ENCODE peak calls at places on chromosome 1, in five cellular contexts. S is WTC11, M is H1, E is HepG2, O is GM12878. T is an unnamed sample.
A peak's percentile ranks its signal among the peaks of the same experiment; 100 is the strongest.

GRCh38 chr1:33089457-33089856 is 8.5 kb downstream of the AZIN2 start:
- DNase-seq in S (no peak), M (no peak), E (no peak), O (no peak), T (no peak)

GRCh38 chr1:171270806-171271205 is 22.5 kb downstream of the FMO1 start:
- DNase-seq in S (no peak), M (no peak), E (no peak), O (no peak), T (no peak)

GRCh38 chr1:108886292-108886691 is 9.5 kb downstream of the GPSM2 start:
- DNase-seq in S (no peak), M (no peak), E (no peak), O (no peak), T (no peak)

GRCh38 chr1:35838693-35839245 is 31.0 kb downstream of the AGO4 start:
- DNase-seq in S (no peak), M (no peak), E (no peak), O (no peak), T (no peak)

GRCh38 chr1:107776898-107777663 is 187.9 kb downstream of the VAV3 start:
- DNase-seq in S (no peak), M (no peak), E (no peak), O (peak; percentile 64), T (no peak)

GRCh38 chr1:66944330-66945274 is 19.8 kb downstream of the MIER1 start:
- DNase-seq in S (no peak), M (no peak), E (peak; percentile 79), O (no peak), T (no peak)

GRCh38 chr1:45512641-45513054 is 9.0 kb downstream of the PRDX1 start:
- DNase-seq in S (peak; percentile 67), M (peak; percentile 68), E (peak; percentile 76), O (no peak), T (peak; percentile 88)

GRCh38 chr1:167499657-167500056 is 18.7 kb downstream of the CD247 start:
- DNase-seq in S (no peak), M (no peak), E (no peak), O (peak; percentile 84), T (no peak)

GRCh38 chr1:2894381-2895041 is 93.0 kb upstream of the TTC34 start:
- DNase-seq in S (no peak), M (no peak), E (no peak), O (no peak), T (no peak)

GRCh38 chr1:175314300-175314699 is 121.7 kb upstream of the KIAA0040 start:
- DNase-seq in S (no peak), M (no peak), E (no peak), O (no peak), T (no peak)

GRCh38 chr1:230157409-230158390 is 90.7 kb downstream of the GALNT2 start:
- DNase-seq in S (no peak), M (no peak), E (peak; percentile 88), O (no peak), T (no peak)

GRCh38 chr1:233909195-233909594 is 4.7 kb downstream of the SLC35F3 start:
- DNase-seq in S (no peak), M (no peak), E (peak; percentile 8), O (no peak), T (no peak)

DNA sequence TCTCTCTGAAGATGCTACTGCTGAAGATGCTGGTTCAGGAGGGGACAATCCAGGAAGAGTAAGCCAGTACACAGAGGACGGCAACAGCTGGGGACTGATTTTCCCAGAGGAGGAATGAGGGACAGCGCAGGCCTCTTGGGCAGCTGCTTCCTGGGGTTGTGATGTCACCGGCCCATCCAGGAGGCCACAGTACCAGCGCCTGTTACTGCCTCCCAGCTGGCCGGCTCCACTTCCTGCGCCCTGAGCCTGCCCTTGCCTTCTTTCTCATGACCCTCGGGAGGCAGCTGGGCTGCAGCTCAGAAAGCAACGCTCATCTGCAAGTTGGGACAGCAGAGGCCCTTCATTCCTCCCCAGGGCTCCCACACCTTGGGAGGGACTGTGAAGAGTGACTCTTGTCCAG is 21.9 kb upstream of the ID3 start:
- DNase-seq in S (no peak), M (no peak), E (no peak), O (no peak), T (no peak)
- TF ChIP-seq ATF3 in S (no peak), M (no peak), E (no peak), O (no peak), T (no peak)

GRCh38 chr1:166391677-166392076 is 224.9 kb upstream of the FAM78B start:
- DNase-seq in S (no peak), M (no peak), E (no peak), O (no peak), T (no peak)
- TF ChIP-seq USF2 in S (no peak), M (no peak), E (no peak), O (no peak), T (no peak)

GRCh38 chr1:193799948-193800690 is 613.7 kb upstream of the B3GALT2 start:
- DNase-seq in S (no peak), M (no peak), E (no peak), O (no peak), T (no peak)
- TF ChIP-seq ATF3 in S (no peak), M (no peak), E (no peak), O (no peak), T (no peak)

GRCh38 chr1:6144622-6145021 is 35.5 kb downstream of the CHD5 start:
- DNase-seq in S (peak; percentile 61), M (no peak), E (no peak), O (no peak), T (no peak)
- TF ChIP-seq USF2 in S (no peak), M (no peak), E (no peak), O (no peak), T (no peak)

DNA sequence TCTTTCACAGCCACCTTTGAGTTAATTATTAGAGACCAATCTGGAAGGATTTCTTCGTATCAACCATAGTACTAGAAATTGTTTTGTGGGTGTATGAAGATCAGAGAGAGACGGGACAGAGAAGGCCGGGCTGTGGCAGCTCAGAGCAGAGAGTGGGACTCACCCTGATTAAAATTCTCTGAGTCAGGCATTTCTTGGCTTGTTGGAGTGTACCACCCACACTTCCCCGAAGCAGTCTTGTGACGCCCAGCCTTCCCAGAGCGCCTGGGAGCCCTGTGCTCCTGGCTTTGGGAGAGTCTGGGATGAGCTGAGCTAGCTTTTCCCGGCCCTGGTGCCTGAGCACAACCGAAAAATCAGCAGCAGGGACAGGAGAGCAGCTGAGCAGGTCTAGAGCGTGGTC is 19.4 kb downstream of the PLEKHM2 start:
- DNase-seq in S (no peak), M (no peak), E (no peak), O (no peak), T (no peak)
- TF ChIP-seq ATF3 in S (no peak), M (no peak), E (no peak), O (no peak), T (no peak)

GRCh38 chr1:94124538-94124937 is 3.6 kb upstream of the ABCA4 start:
- DNase-seq in S (no peak), M (no peak), E (no peak), O (no peak), T (no peak)

GRCh38 chr1:94121411-94121821 is 468 bp upstream of the ABCA4 start:
- DNase-seq in S (no peak), M (no peak), E (peak; percentile 70), O (no peak), T (no peak)

GRCh38 chr1:94120591-94120901 is 402 bp downstream of the ABCA4 start:
- DNase-seq in S (no peak), M (no peak), E (no peak), O (no peak), T (no peak)

GRCh38 chr1:94120983-94121382 is at the start of gene ABCA4:
- DNase-seq in S (no peak), M (no peak), E (no peak), O (no peak), T (no peak)

GRCh38 chr1:94122201-94122970 is 1.4 kb upstream of the ABCA4 start:
- DNase-seq in S (no peak), M (no peak), E (no peak), O (no peak), T (no peak)
- TF ChIP-seq USF2 in S (no peak), M (no peak), E (no peak), O (no peak), T (no peak)

GRCh38 chr1:182122855-182123254 is 61.3 kb upstream of the ZNF648 start:
- DNase-seq in S (no peak), M (no peak), E (no peak), O (no peak), T (no peak)

GRCh38 chr1:182119631-182120030 is 58.1 kb upstream of the ZNF648 start:
- DNase-seq in S (no peak), M (no peak), E (no peak), O (no peak), T (no peak)

GRCh38 chr1:182122265-182122664 is 60.8 kb upstream of the ZNF648 start:
- DNase-seq in S (no peak), M (no peak), E (peak; percentile 10), O (no peak), T (no peak)

GRCh38 chr1:182126272-182126800 is 64.8 kb upstream of the ZNF648 start:
- DNase-seq in S (no peak), M (no peak), E (no peak), O (no peak), T (no peak)

DNA sequence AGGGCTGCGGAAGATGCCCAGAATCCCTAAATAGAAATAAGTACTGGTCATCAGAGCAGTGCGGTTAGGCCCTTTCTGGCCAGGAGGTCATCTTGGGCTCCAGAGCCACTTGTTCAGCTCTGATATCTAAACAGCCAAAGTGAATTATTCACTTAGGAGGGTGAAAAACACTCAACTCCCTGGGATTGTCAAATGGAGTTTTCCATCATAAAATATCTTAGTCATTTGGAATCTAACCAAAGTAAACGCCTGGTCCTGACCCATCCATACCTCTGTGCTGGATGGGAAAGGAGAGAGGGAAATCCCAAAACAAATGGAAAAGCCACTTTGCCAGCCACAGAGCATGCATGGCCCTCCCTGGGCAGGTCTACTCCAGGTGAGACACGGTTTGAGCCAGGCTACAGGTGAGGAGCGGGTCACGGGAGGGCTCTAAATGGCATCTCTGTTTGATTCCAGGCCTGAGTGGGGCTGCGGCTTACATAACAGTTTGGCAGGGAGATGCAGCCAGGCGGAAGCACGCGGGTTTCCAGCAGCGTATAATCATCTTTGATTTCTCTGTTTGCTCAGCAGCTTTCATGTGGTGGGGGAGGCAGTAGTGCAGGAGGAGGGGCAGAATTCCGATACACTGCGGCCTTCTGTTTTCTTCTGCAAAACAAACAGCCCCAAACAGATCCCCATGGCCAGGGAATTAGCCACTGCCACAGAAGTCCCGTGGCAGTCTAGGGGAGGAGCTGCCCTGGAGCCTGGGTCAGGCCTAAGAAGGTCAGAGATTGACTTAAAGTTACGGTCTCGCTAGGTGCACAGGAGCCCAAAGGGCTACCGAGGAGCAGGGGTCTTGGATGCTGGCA is 59.1 kb upstream of the ZNF648 start:
- DNase-seq in S (no peak), M (peak; percentile 39), E (peak; percentile 91), O (no peak), T (no peak)
- TF ChIP-seq ATF3 in S (no peak), M (no peak), E (peak; percentile 43), O (no peak), T (no peak)

T was measured in K562.